ENCODE peak calls at places on chromosomes 12 and 14, in nine cellular contexts. G is GF-D8, I is GM19239, R is NCI-H2029, O is NCI-H510A treated with DMSO at 0.1 percent for 48 hours, X is hepatic stellate cell, D is hypothalamus, N is K562, T is smooth muscle cell of the brain vasculature. K is an unnamed sample.

GRCh38 chr12:44972746-44973421 is 78.0 kb downstream of the DBX2 start:
- DNase-seq in T (no peak), I (no peak), G (no peak), R (no peak), O (no peak), X (no peak), D (no peak), N (peak; percentile 25), K (no peak)

GRCh38 chr12:11793896-11794295 is 144.4 kb downstream of the ETV6 start:
- DNase-seq in G (no peak), N (no peak), T (no peak), I (no peak), X (peak; percentile 49), R (no peak), D (no peak), O (no peak), K (no peak)

GRCh38 chr12:80567391-80567790 is 123.4 kb downstream of the PTPRQ start:
- DNase-seq in O (no peak), X (no peak), R (no peak), T (no peak), N (no peak), D (no peak), G (no peak), I (no peak), K (no peak)

GRCh38 chr14:56731187-56731586 is 79.1 kb downstream of the OTX2 start:
- DNase-seq in D (no peak), X (no peak), G (no peak), O (no peak), N (no peak), I (no peak), T (no peak), R (no peak), K (no peak)

GRCh38 chr12:108204618-108205017 is 75.5 kb downstream of the WSCD2 start:
- DNase-seq in R (no peak), G (no peak), X (no peak), T (no peak), O (no peak), I (no peak), N (no peak), D (no peak), K (no peak)

GRCh38 chr14:38079268-38079667 is 128.4 kb upstream of the SSTR1 start:
- DNase-seq in X (no peak), D (no peak), G (no peak), R (no peak), I (no peak), N (no peak), O (no peak), T (no peak), K (no peak)

GRCh38 chr12:41778934-41779333 is 365.7 kb downstream of the GXYLT1 start:
- DNase-seq in I (no peak), R (no peak), O (no peak), G (no peak), X (no peak), N (no peak), T (no peak), D (no peak), K (no peak)

GRCh38 chr14:100237735-100238418 is 1.1 kb upstream of the YY1 start:
- DNase-seq in T (no peak), O (peak; percentile 35), N (peak; percentile 44), G (no peak), D (peak; percentile 32), I (no peak), X (peak; percentile 55), R (peak; percentile 18), K (no peak)

GRCh38 chr12:12008232-12008850 is 62.4 kb upstream of the BCL2L14 start:
- DNase-seq in T (no peak), D (no peak), N (no peak), O (peak; percentile 41), G (no peak), X (no peak), I (no peak), R (peak; percentile 27), K (no peak)

GRCh38 chr12:26109343-26109841 is 15.4 kb downstream of the BHLHE41 start:
- DNase-seq in N (no peak), D (no peak), R (no peak), T (no peak), O (peak; percentile 80), I (no peak), G (no peak), X (no peak), K (no peak)

GRCh38 chr14:44453433-44454171 is 53.5 kb downstream of the FSCB start:
- DNase-seq in X (no peak), T (no peak), D (no peak), O (peak; percentile 90), I (no peak), R (peak; percentile 67), G (no peak), N (no peak), K (no peak)

GRCh38 chr14:99342204-99342603 is 70.2 kb upstream of the BCL11B start:
- DNase-seq in D (no peak), X (no peak), I (no peak), O (no peak), T (no peak), G (no peak), N (no peak), R (no peak), K (no peak)

GRCh38 chr14:23513005-23513412 is 38.6 kb downstream of the ZFHX2 start:
- DNase-seq in R (peak; percentile 99), G (no peak), O (no peak), X (no peak), I (no peak), T (no peak), D (peak; percentile 86), N (no peak), K (no peak)

GRCh38 chr14:74649673-74650072 is 37.6 kb upstream of the LTBP2 start:
- DNase-seq in X (peak; percentile 50), I (no peak), R (no peak), G (no peak), D (no peak), N (no peak), T (no peak), O (no peak), K (no peak)

GRCh38 chr12:29957835-29958234 is 174.1 kb upstream of the TMTC1 start:
- DNase-seq in I (no peak), R (no peak), G (no peak), T (no peak), O (no peak), X (no peak), N (no peak), D (no peak), K (no peak)

GRCh38 chr14:68547305-68548193 is 245.3 kb downstream of the ZFP36L1 start:
- DNase-seq in T (peak; percentile 31), I (no peak), N (no peak), D (no peak), G (no peak), R (no peak), O (no peak), X (peak; percentile 76), K (peak; percentile 27)

GRCh38 chr12:43294881-43295280 is 257.1 kb downstream of the ADAMTS20 start:
- DNase-seq in X (no peak), R (no peak), D (no peak), G (no peak), I (no peak), N (no peak), T (no peak), O (no peak), K (no peak)

GRCh38 chr12:68612675-68613074 is 2.0 kb downstream of the RAP1B start:
- DNase-seq in I (no peak), G (no peak), O (no peak), T (no peak), X (no peak), D (no peak), N (no peak), R (no peak), K (no peak)

GRCh38 chr14:27181304-27181703 is 583.5 kb upstream of the NOVA1 start:
- DNase-seq in O (no peak), X (no peak), I (no peak), G (no peak), N (no peak), R (no peak), T (no peak), D (no peak), K (no peak)

GRCh38 chr12:3305904-3306619 is 184.9 kb upstream of the PRMT8 start:
- DNase-seq in N (no peak), O (no peak), D (no peak), I (no peak), G (no peak), T (no peak), X (no peak), R (no peak), K (no peak)

GRCh38 chr14:64636208-64636979 is 67.8 kb upstream of the PLEKHG3 start:
- DNase-seq in O (peak; percentile 78), T (no peak), G (no peak), I (peak; percentile 70), R (peak; percentile 27), D (peak; percentile 61), X (peak; percentile 76), N (peak; percentile 64), K (peak; percentile 28)

GRCh38 chr14:37592288-37593274 is 2.5 kb downstream of the FOXA1 start:
- DNase-seq in O (peak; percentile 58), R (peak; percentile 46), N (no peak), T (no peak), D (no peak), I (no peak), G (no peak), X (no peak), K (no peak)

GRCh38 chr12:54549774-54550451 is 512 bp downstream of the PDE1B start:
- DNase-seq in R (no peak), N (no peak), O (peak; percentile 7), I (no peak), G (no peak), T (no peak), D (no peak), X (no peak), K (no peak)

GRCh38 chr12:14545144-14546124 is 22.2 kb downstream of the PLBD1 start:
- DNase-seq in I (no peak), R (peak; percentile 2), G (no peak), T (no peak), N (no peak), X (no peak), O (peak; percentile 2), D (no peak), K (no peak)

GRCh38 chr14:23101213-23101970 is 3.4 kb downstream of the CIROP start:
- DNase-seq in R (peak; percentile 100), G (no peak), X (no peak), O (no peak), D (no peak), T (no peak), N (peak; percentile 17), I (no peak), K (no peak)